ENCODE peak calls at places on chromosome 6, in seven cellular contexts. One of them, this sample, is unnamed.

GRCh38 chr6:4660377-4661321 is 115.6 kb upstream of the CDYL start:
- DNase-seq in lower lobe of right lung: no peak
- DNase-seq in neural crest cell: no peak
- DNase-seq in AG09309: no peak
- DNase-seq in endothelial cell: no peak
- DNase-seq in cardiac muscle cell: no peak
- DNase-seq in GM06990: no peak
- DNase-seq in this sample: no peak

GRCh38 chr6:68054776-68055175 is 580.3 kb upstream of the ADGRB3 start:
- DNase-seq in lower lobe of right lung: no peak
- DNase-seq in neural crest cell: no peak
- DNase-seq in AG09309: no peak
- DNase-seq in endothelial cell: no peak
- DNase-seq in cardiac muscle cell: no peak
- DNase-seq in GM06990: no peak
- DNase-seq in this sample: no peak

GRCh38 chr6:87941556-87942358 is 105.9 kb upstream of the SPACA1 start:
- DNase-seq in lower lobe of right lung: no peak
- DNase-seq in neural crest cell: no peak
- DNase-seq in AG09309: no peak
- DNase-seq in endothelial cell: no peak
- DNase-seq in cardiac muscle cell: no peak
- DNase-seq in GM06990: no peak
- DNase-seq in this sample: no peak

GRCh38 chr6:119467478-119468081 is 118.0 kb upstream of the MAN1A1 start:
- DNase-seq in lower lobe of right lung: no peak
- DNase-seq in neural crest cell: no peak
- DNase-seq in AG09309: peak
- DNase-seq in endothelial cell: no peak
- DNase-seq in cardiac muscle cell: no peak
- DNase-seq in GM06990: no peak
- DNase-seq in this sample: no peak

GRCh38 chr6:114144887-114145851 is 174.2 kb upstream of the HDAC2 start:
- DNase-seq in lower lobe of right lung: no peak
- DNase-seq in neural crest cell: no peak
- DNase-seq in AG09309: no peak
- DNase-seq in endothelial cell: no peak
- DNase-seq in cardiac muscle cell: peak
- DNase-seq in GM06990: no peak
- DNase-seq in this sample: no peak

GRCh38 chr6:120211955-120212792 is 862.6 kb upstream of the MAN1A1 start:
- DNase-seq in lower lobe of right lung: no peak
- DNase-seq in neural crest cell: no peak
- DNase-seq in AG09309: no peak
- DNase-seq in endothelial cell: no peak
- DNase-seq in cardiac muscle cell: no peak
- DNase-seq in GM06990: no peak
- DNase-seq in this sample: no peak

GRCh38 chr6:45438849-45439406 is 61.2 kb upstream of the SUPT3H start:
- DNase-seq in lower lobe of right lung: no peak
- DNase-seq in neural crest cell: no peak
- DNase-seq in AG09309: no peak
- DNase-seq in endothelial cell: no peak
- DNase-seq in cardiac muscle cell: no peak
- DNase-seq in GM06990: no peak
- DNase-seq in this sample: no peak

GRCh38 chr6:160837146-160837545 is 135.1 kb downstream of the PLG start:
- DNase-seq in lower lobe of right lung: no peak
- DNase-seq in neural crest cell: no peak
- DNase-seq in AG09309: no peak
- DNase-seq in endothelial cell: no peak
- DNase-seq in cardiac muscle cell: no peak
- DNase-seq in GM06990: no peak
- DNase-seq in this sample: no peak

GRCh38 chr6:101761124-101761601 is 367.7 kb downstream of the GRIK2 start:
- DNase-seq in lower lobe of right lung: no peak
- DNase-seq in neural crest cell: no peak
- DNase-seq in AG09309: peak
- DNase-seq in endothelial cell: no peak
- DNase-seq in cardiac muscle cell: peak
- DNase-seq in GM06990: no peak
- DNase-seq in this sample: no peak

GRCh38 chr6:153963352-153963751 is 75.7 kb upstream of the OPRM1 start:
- DNase-seq in lower lobe of right lung: no peak
- DNase-seq in neural crest cell: no peak
- DNase-seq in AG09309: no peak
- DNase-seq in endothelial cell: no peak
- DNase-seq in cardiac muscle cell: no peak
- DNase-seq in GM06990: no peak
- DNase-seq in this sample: no peak

GRCh38 chr6:16747232-16748027 is 13.8 kb downstream of the ATXN1 start:
- DNase-seq in lower lobe of right lung: no peak
- DNase-seq in neural crest cell: no peak
- DNase-seq in AG09309: no peak
- DNase-seq in endothelial cell: no peak
- DNase-seq in cardiac muscle cell: no peak
- DNase-seq in GM06990: no peak
- DNase-seq in this sample: no peak

GRCh38 chr6:127900935-127901334 is at the start of gene THEMIS:
- DNase-seq in lower lobe of right lung: no peak
- DNase-seq in neural crest cell: no peak
- DNase-seq in AG09309: no peak
- DNase-seq in endothelial cell: no peak
- DNase-seq in cardiac muscle cell: no peak
- DNase-seq in GM06990: no peak
- DNase-seq in this sample: no peak

GRCh38 chr6:152136449-152136825 is 329.0 kb downstream of the ESR1 start:
- DNase-seq in lower lobe of right lung: no peak
- DNase-seq in neural crest cell: no peak
- DNase-seq in AG09309: no peak
- DNase-seq in endothelial cell: no peak
- DNase-seq in cardiac muscle cell: no peak
- DNase-seq in GM06990: no peak
- DNase-seq in this sample: no peak

GRCh38 chr6:148035763-148036390 is 306.8 kb upstream of the SASH1 start:
- DNase-seq in lower lobe of right lung: no peak
- DNase-seq in neural crest cell: no peak
- DNase-seq in AG09309: no peak
- DNase-seq in endothelial cell: no peak
- DNase-seq in cardiac muscle cell: no peak
- DNase-seq in GM06990: no peak
- DNase-seq in this sample: no peak

GRCh38 chr6:133587841-133588240 is 301.1 kb upstream of the TCF21 start:
- DNase-seq in lower lobe of right lung: no peak
- DNase-seq in neural crest cell: no peak
- DNase-seq in AG09309: no peak
- DNase-seq in endothelial cell: no peak
- DNase-seq in cardiac muscle cell: no peak
- DNase-seq in GM06990: no peak
- DNase-seq in this sample: no peak

GRCh38 chr6:4909063-4909645 is 94.7 kb downstream of the RPP40 start:
- DNase-seq in lower lobe of right lung: no peak
- DNase-seq in neural crest cell: no peak
- DNase-seq in AG09309: no peak
- DNase-seq in endothelial cell: no peak
- DNase-seq in cardiac muscle cell: no peak
- DNase-seq in GM06990: no peak
- DNase-seq in this sample: no peak

GRCh38 chr6:20605581-20605980 is 71.3 kb downstream of the CDKAL1 start:
- DNase-seq in lower lobe of right lung: no peak
- DNase-seq in neural crest cell: no peak
- DNase-seq in AG09309: peak
- DNase-seq in endothelial cell: no peak
- DNase-seq in cardiac muscle cell: no peak
- DNase-seq in GM06990: no peak
- DNase-seq in this sample: no peak

GRCh38 chr6:21441386-21441785 is 152.2 kb upstream of the SOX4 start:
- DNase-seq in lower lobe of right lung: no peak
- DNase-seq in neural crest cell: no peak
- DNase-seq in AG09309: no peak
- DNase-seq in endothelial cell: no peak
- DNase-seq in cardiac muscle cell: no peak
- DNase-seq in GM06990: no peak
- DNase-seq in this sample: no peak

GRCh38 chr6:67653561-67653960 is 981.5 kb upstream of the ADGRB3 start:
- DNase-seq in lower lobe of right lung: no peak
- DNase-seq in neural crest cell: no peak
- DNase-seq in AG09309: no peak
- DNase-seq in endothelial cell: no peak
- DNase-seq in cardiac muscle cell: no peak
- DNase-seq in GM06990: no peak
- DNase-seq in this sample: no peak

GRCh38 chr6:162873537-162873936 is 145.8 kb downstream of the PACRG start:
- DNase-seq in lower lobe of right lung: no peak
- DNase-seq in neural crest cell: no peak
- DNase-seq in AG09309: no peak
- DNase-seq in endothelial cell: no peak
- DNase-seq in cardiac muscle cell: no peak
- DNase-seq in GM06990: no peak
- DNase-seq in this sample: no peak

GRCh38 chr6:89145962-89146747 is at the start of gene PM20D2:
- DNase-seq in lower lobe of right lung: peak
- DNase-seq in neural crest cell: peak
- DNase-seq in AG09309: no peak
- DNase-seq in endothelial cell: peak
- DNase-seq in cardiac muscle cell: peak
- DNase-seq in GM06990: peak
- DNase-seq in this sample: peak

GRCh38 chr6:159831373-159831679 is 31.2 kb downstream of the PNLDC1 start:
- DNase-seq in lower lobe of right lung: peak
- DNase-seq in neural crest cell: no peak
- DNase-seq in AG09309: no peak
- DNase-seq in endothelial cell: no peak
- DNase-seq in cardiac muscle cell: no peak
- DNase-seq in GM06990: no peak
- DNase-seq in this sample: no peak

GRCh38 chr6:159833997-159834601 is 34.0 kb downstream of the PNLDC1 start:
- DNase-seq in lower lobe of right lung: peak
- DNase-seq in neural crest cell: no peak
- DNase-seq in AG09309: no peak
- DNase-seq in endothelial cell: no peak
- DNase-seq in cardiac muscle cell: no peak
- DNase-seq in GM06990: no peak
- DNase-seq in this sample: no peak

GRCh38 chr6:159830481-159831372 is 30.7 kb downstream of the PNLDC1 start:
- DNase-seq in lower lobe of right lung: no peak
- DNase-seq in neural crest cell: no peak
- DNase-seq in AG09309: no peak
- DNase-seq in endothelial cell: no peak
- DNase-seq in cardiac muscle cell: no peak
- DNase-seq in GM06990: no peak
- DNase-seq in this sample: no peak

GRCh38 chr6:159832941-159833340 is 32.9 kb downstream of the PNLDC1 start:
- DNase-seq in lower lobe of right lung: no peak
- DNase-seq in neural crest cell: no peak
- DNase-seq in AG09309: no peak
- DNase-seq in endothelial cell: no peak
- DNase-seq in cardiac muscle cell: no peak
- DNase-seq in GM06990: no peak
- DNase-seq in this sample: no peak

GRCh38 chr6:159833556-159833955 is 33.5 kb downstream of the PNLDC1 start:
- DNase-seq in lower lobe of right lung: no peak
- DNase-seq in neural crest cell: no peak
- DNase-seq in AG09309: peak
- DNase-seq in endothelial cell: no peak
- DNase-seq in cardiac muscle cell: no peak
- DNase-seq in GM06990: no peak
- DNase-seq in this sample: no peak
- TF ChIP-seq CTCF in lower lobe of right lung: no peak
- TF ChIP-seq CTCF in neural crest cell: no peak
- TF ChIP-seq CTCF in AG09309: peak
- TF ChIP-seq CTCF in endothelial cell: no peak
- TF ChIP-seq CTCF in cardiac muscle cell: no peak
- TF ChIP-seq CTCF in GM06990: no peak
- TF ChIP-seq CTCF in this sample: no peak

DNA sequence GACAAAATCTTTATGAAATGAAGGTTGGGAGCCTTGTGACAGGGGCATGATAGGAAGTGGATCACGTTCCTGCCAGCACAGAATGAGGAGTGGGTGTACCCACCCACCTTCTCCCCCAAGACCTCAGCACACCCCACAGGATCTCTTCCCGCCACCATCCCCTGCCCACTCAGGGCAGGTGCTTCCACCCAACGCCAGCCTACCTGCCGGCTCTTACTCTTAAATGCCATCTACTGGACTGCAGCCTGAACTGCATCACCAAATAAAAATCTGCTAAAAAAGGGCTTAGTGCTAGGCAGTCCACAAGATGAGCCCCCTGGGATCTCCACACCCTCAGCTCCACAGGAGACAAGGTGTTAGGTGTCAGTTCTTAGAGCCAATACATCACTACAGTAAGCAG is 20.6 kb downstream of the DTNBP1 start:
- DNase-seq in lower lobe of right lung: no peak
- DNase-seq in neural crest cell: no peak
- DNase-seq in AG09309: no peak
- DNase-seq in endothelial cell: no peak
- DNase-seq in cardiac muscle cell: no peak
- DNase-seq in GM06990: no peak
- DNase-seq in this sample: no peak
- TF ChIP-seq CTCF in lower lobe of right lung: no peak
- TF ChIP-seq CTCF in neural crest cell: peak
- TF ChIP-seq CTCF in AG09309: peak
- TF ChIP-seq CTCF in endothelial cell: peak
- TF ChIP-seq CTCF in cardiac muscle cell: peak
- TF ChIP-seq CTCF in GM06990: peak
- TF ChIP-seq CTCF in this sample: no peak

GRCh38 chr6:7343546-7344475 is 30.8 kb upstream of the SSR1 start:
- DNase-seq in lower lobe of right lung: no peak
- DNase-seq in neural crest cell: no peak
- DNase-seq in AG09309: no peak
- DNase-seq in endothelial cell: no peak
- DNase-seq in cardiac muscle cell: no peak
- DNase-seq in GM06990: no peak
- DNase-seq in this sample: no peak
- TF ChIP-seq CTCF in lower lobe of right lung: no peak
- TF ChIP-seq CTCF in neural crest cell: no peak
- TF ChIP-seq CTCF in AG09309: no peak
- TF ChIP-seq CTCF in endothelial cell: no peak
- TF ChIP-seq CTCF in cardiac muscle cell: no peak
- TF ChIP-seq CTCF in GM06990: no peak
- TF ChIP-seq CTCF in this sample: no peak

DNA sequence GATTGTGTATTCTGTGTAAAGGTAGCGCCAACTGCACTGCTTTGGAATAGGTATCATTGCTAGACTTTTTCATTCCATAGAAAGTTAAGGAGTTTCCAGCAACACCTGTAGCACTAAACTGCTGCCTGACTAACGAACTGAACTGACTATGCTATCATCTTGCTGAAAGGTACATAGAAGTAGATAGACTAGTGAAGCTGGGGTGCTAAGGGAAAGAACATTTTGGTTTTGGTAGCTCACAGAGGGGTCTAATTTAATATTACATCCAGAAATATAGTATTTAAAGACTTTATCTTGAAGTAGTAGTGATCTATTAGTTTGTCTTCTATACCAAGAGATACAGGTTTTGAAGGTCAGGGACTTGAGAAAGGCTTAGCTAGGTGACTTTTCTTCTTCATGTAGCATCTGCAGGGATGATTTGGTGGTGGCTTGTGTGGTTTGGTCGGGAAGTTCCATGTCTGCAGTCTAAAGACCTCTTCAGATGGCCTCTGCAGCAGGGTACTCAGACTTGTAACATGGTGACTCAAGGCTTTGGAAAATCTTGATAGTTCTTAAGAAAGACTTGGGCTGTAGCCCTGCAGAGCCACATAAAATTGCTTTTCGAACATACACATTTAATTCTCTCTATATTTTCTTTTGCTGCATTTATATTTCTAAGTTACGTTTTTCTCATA is 10.2 kb downstream of the SENP6 start:
- DNase-seq in lower lobe of right lung: no peak
- DNase-seq in neural crest cell: no peak
- DNase-seq in AG09309: no peak
- DNase-seq in endothelial cell: no peak
- DNase-seq in cardiac muscle cell: no peak
- DNase-seq in GM06990: no peak
- DNase-seq in this sample: no peak
- TF ChIP-seq CTCF in lower lobe of right lung: no peak
- TF ChIP-seq CTCF in neural crest cell: no peak
- TF ChIP-seq CTCF in AG09309: no peak
- TF ChIP-seq CTCF in endothelial cell: no peak
- TF ChIP-seq CTCF in cardiac muscle cell: no peak
- TF ChIP-seq CTCF in GM06990: no peak
- TF ChIP-seq CTCF in this sample: no peak